ENCODE peak calls at places on chromosomes 3 and 15, in seven cellular contexts. K is natural killer cell; R is tibial nerve; J is stomach; Z is HAP-1; V is fibroblast of pulmonary artery; Q is stimulated activated CD8-positive, alpha-beta memory T cell treated with anti-CD3 and anti-CD28 coated beads, Interleukin-4, amount 100 ng/mL, for 1 hour. B is an unnamed sample.

GRCh38 chr3:178318957-178319528 is 217.2 kb upstream of the KCNMB2 start:
- DNase-seq in K (no peak), R (no peak), J (no peak), Z (no peak), V (no peak), Q (no peak), B (no peak)

GRCh38 chr3:125024817-125025216 is 31.0 kb downstream of the HEG1 start:
- DNase-seq in K (no peak), R (peak; percentile 16), J (peak; percentile 57), Z (no peak), V (no peak), Q (no peak), B (no peak)

GRCh38 chr3:59796486-59796885 is 746.7 kb upstream of the CFAP20DC start:
- DNase-seq in K (no peak), R (no peak), J (no peak), Z (no peak), V (no peak), Q (no peak), B (no peak)

GRCh38 chr15:42498212-42499038 is 3.0 kb downstream of the SNAP23 start:
- DNase-seq in K (no peak), R (no peak), J (no peak), Z (peak; percentile 4), V (no peak), Q (no peak), B (peak; percentile 38)

GRCh38 chr3:197456271-197457091 is 99.3 kb downstream of the BDH1 start:
- DNase-seq in K (peak; percentile 19), R (peak; percentile 77), J (peak; percentile 86), Z (peak; percentile 71), V (peak; percentile 91), Q (peak; percentile 8), B (peak; percentile 92)

GRCh38 chr3:49912787-49913375 is 9.2 kb upstream of the MST1R start:
- DNase-seq in K (no peak), R (no peak), J (no peak), Z (no peak), V (no peak), Q (no peak), B (no peak)

GRCh38 chr15:99409097-99409473 is 156.7 kb upstream of the MEF2A start:
- DNase-seq in K (no peak), R (peak; percentile 32), J (peak; percentile 65), Z (no peak), V (peak; percentile 71), Q (no peak), B (peak; percentile 69)

GRCh38 chr3:43296565-43296964 is 10.2 kb downstream of the SNRK start:
- DNase-seq in K (peak; percentile 43), R (no peak), J (no peak), Z (no peak), V (peak; percentile 58), Q (peak; percentile 32), B (no peak)

GRCh38 chr3:13556937-13557336 is 8.0 kb downstream of the FBLN2 start:
- DNase-seq in K (no peak), R (no peak), J (no peak), Z (no peak), V (no peak), Q (no peak), B (no peak)

GRCh38 chr3:184688251-184688851 is 23.5 kb downstream of the MAGEF1 start:
- DNase-seq in K (no peak), R (peak; percentile 20), J (no peak), Z (no peak), V (peak; percentile 51), Q (no peak), B (peak; percentile 97)

GRCh38 chr3:116161570-116162290 is 283.6 kb downstream of the LSAMP start:
- DNase-seq in K (no peak), R (no peak), J (no peak), Z (no peak), V (no peak), Q (no peak), B (no peak)

GRCh38 chr15:73924258-73924921 is 1.9 kb upstream of the LOXL1 start:
- DNase-seq in K (no peak), R (no peak), J (no peak), Z (no peak), V (peak; percentile 84), Q (no peak), B (peak; percentile 89)

GRCh38 chr3:16802382-16802781 is 82.4 kb upstream of the PLCL2 start:
- DNase-seq in K (no peak), R (no peak), J (no peak), Z (peak; percentile 70), V (no peak), Q (no peak), B (no peak)

GRCh38 chr15:84737005-84737404 is 11.4 kb upstream of the ZNF592 start:
- DNase-seq in K (no peak), R (no peak), J (no peak), Z (peak; percentile 95), V (no peak), Q (no peak), B (no peak)

GRCh38 chr3:123949606-123950005 is 11.4 kb downstream of the CCDC14 start:
- DNase-seq in K (no peak), R (no peak), J (no peak), Z (no peak), V (peak; percentile 29), Q (no peak), B (no peak)

GRCh38 chr3:134211797-134212196 is 38.9 kb downstream of the RYK start:
- DNase-seq in K (no peak), R (no peak), J (peak; percentile 29), Z (peak; percentile 20), V (peak; percentile 78), Q (no peak), B (peak; percentile 50)

GRCh38 chr15:53447053-53447574 is 312.3 kb downstream of the WDR72 start:
- DNase-seq in K (no peak), R (no peak), J (no peak), Z (no peak), V (no peak), Q (no peak), B (no peak)

GRCh38 chr3:188680189-188680588 is 491.6 kb upstream of the TPRG1 start:
- DNase-seq in K (no peak), R (no peak), J (no peak), Z (no peak), V (peak; percentile 58), Q (no peak), B (peak; percentile 11)

GRCh38 chr3:194103475-194103874 is 32.5 kb upstream of the HES1 start:
- DNase-seq in K (no peak), R (no peak), J (no peak), Z (no peak), V (no peak), Q (peak; percentile 11), B (no peak)

GRCh38 chr3:5312278-5312677 is 124.8 kb downstream of the EDEM1 start:
- DNase-seq in K (no peak), R (no peak), J (no peak), Z (no peak), V (no peak), Q (no peak), B (no peak)

GRCh38 chr15:76337739-76338554 is 1.4 kb downstream of the ISL2 start:
- DNase-seq in K (no peak), R (no peak), J (no peak), Z (no peak), V (no peak), Q (no peak), B (no peak)

GRCh38 chr3:177338697-177339219 is 141.5 kb upstream of the TBL1XR1 start:
- DNase-seq in K (no peak), R (no peak), J (no peak), Z (no peak), V (peak; percentile 85), Q (no peak), B (peak; percentile 27)

GRCh38 chr3:33636125-33636855 is 81.8 kb downstream of the CLASP2 start:
- DNase-seq in K (no peak), R (peak; percentile 12), J (no peak), Z (peak; percentile 66), V (peak; percentile 85), Q (no peak), B (peak; percentile 46)

GRCh38 chr3:33665294-33665693 is 52.8 kb downstream of the CLASP2 start:
- DNase-seq in K (no peak), R (no peak), J (no peak), Z (no peak), V (peak; percentile 12), Q (no peak), B (no peak)

GRCh38 chr15:90523373-90523772 is 6.3 kb upstream of the CRTC3 start:
- DNase-seq in K (no peak), R (no peak), J (no peak), Z (no peak), V (no peak), Q (no peak), B (no peak)

B was measured in M059J.